ENCODE peak calls at places on chromosomes 2 and 18, in ten cellular contexts. G is BJ, L is neural crest cell, Y is AG10803, I is AG04450, R is cardiac muscle cell, C is keratinocyte, Z is IMR-90, K is A549, P is fibroblast of lung. B is an unnamed sample.

GRCh38 chr2:150878347-150878746 is 383.3 kb downstream of the RBM43 start:
- DNase-seq in G (no peak), L (no peak), Y (peak; percentile 37), I (no peak), R (no peak), C (no peak), Z (peak; percentile 52), K (peak; percentile 17), P (peak; percentile 47), B (no peak)

GRCh38 chr2:598043-598802 is 79.0 kb downstream of the TMEM18 start:
- DNase-seq in G (no peak), L (no peak), Y (no peak), I (no peak), R (peak; percentile 13), C (no peak), Z (no peak), K (no peak), P (no peak), B (no peak)

GRCh38 chr2:29238497-29238896 is 123.3 kb downstream of the CLIP4 start:
- DNase-seq in G (no peak), L (no peak), Y (peak; percentile 25), I (no peak), R (peak; percentile 35), C (no peak), Z (peak; percentile 17), K (peak; percentile 65), P (no peak), B (peak; percentile 95)

GRCh38 chr2:120472891-120473309 is 127.0 kb downstream of the INHBB start:
- DNase-seq in G (no peak), L (no peak), Y (peak; percentile 75), I (no peak), R (peak; percentile 28), C (peak; percentile 95), Z (no peak), K (no peak), P (no peak), B (peak; percentile 21)

GRCh38 chr18:48733854-48734253 is 195.0 kb downstream of the CTIF start:
- DNase-seq in G (no peak), L (no peak), Y (no peak), I (no peak), R (no peak), C (no peak), Z (no peak), K (no peak), P (no peak), B (peak; percentile 42)

GRCh38 chr2:14632133-14632936 is at the start of gene LRATD1:
- DNase-seq in G (no peak), L (peak; percentile 82), Y (peak; percentile 79), I (peak; percentile 38), R (peak; percentile 53), C (no peak), Z (peak; percentile 55), K (peak; percentile 53), P (peak; percentile 86), B (peak; percentile 94)

GRCh38 chr2:52874706-52875105 is 892.9 kb upstream of the CHAC2 start:
- DNase-seq in G (no peak), L (no peak), Y (no peak), I (no peak), R (no peak), C (no peak), Z (no peak), K (no peak), P (peak; percentile 55), B (no peak)

GRCh38 chr2:222448806-222449205 is 24.5 kb downstream of the SGPP2 start:
- DNase-seq in G (peak; percentile 59), L (no peak), Y (peak; percentile 96), I (peak; percentile 51), R (peak; percentile 96), C (no peak), Z (peak; percentile 44), K (no peak), P (peak; percentile 30), B (no peak)

GRCh38 chr2:80238692-80239469 is 65.7 kb downstream of the LRRTM1 start:
- DNase-seq in G (no peak), L (peak; percentile 51), Y (peak; percentile 43), I (peak; percentile 10), R (peak; percentile 6), C (no peak), Z (peak; percentile 42), K (peak; percentile 35), P (peak; percentile 3), B (peak; percentile 11)

GRCh38 chr18:11136241-11136640 is 13.1 kb downstream of the PIEZO2 start:
- DNase-seq in G (no peak), L (no peak), Y (no peak), I (no peak), R (peak; percentile 25), C (no peak), Z (peak; percentile 69), K (no peak), P (no peak), B (no peak)

GRCh38 chr2:28274911-28275685 is 117.6 kb upstream of the FOSL2 start:
- DNase-seq in G (peak; percentile 53), L (no peak), Y (peak; percentile 75), I (peak; percentile 81), R (peak; percentile 89), C (peak; percentile 62), Z (peak; percentile 98), K (peak; percentile 93), P (peak; percentile 97), B (peak; percentile 88)

GRCh38 chr2:158828378-158829136 is 33.4 kb downstream of the DAPL1 start:
- DNase-seq in G (no peak), L (no peak), Y (peak; percentile 73), I (no peak), R (peak; percentile 67), C (no peak), Z (peak; percentile 11), K (no peak), P (peak; percentile 77), B (no peak)

GRCh38 chr18:50051288-50051687 is 143.7 kb downstream of the MYO5B start:
- DNase-seq in G (no peak), L (no peak), Y (no peak), I (no peak), R (peak; percentile 27), C (no peak), Z (no peak), K (peak; percentile 13), P (no peak), B (no peak)

GRCh38 chr2:1705557-1706076 is 38.7 kb downstream of the PXDN start:
- DNase-seq in G (no peak), L (no peak), Y (no peak), I (no peak), R (no peak), C (no peak), Z (no peak), K (no peak), P (no peak), B (no peak)

GRCh38 chr2:168999668-169000213 is 31.4 kb downstream of the ABCB11 start:
- DNase-seq in G (no peak), L (no peak), Y (no peak), I (no peak), R (no peak), C (no peak), Z (no peak), K (no peak), P (peak; percentile 35), B (no peak)
- TF ChIP-seq CTCF in G (no peak), L (no peak), Y (no peak), I (no peak), R (no peak), C (no peak), Z (no peak), K (no peak), P (no peak), B (no peak)

DNA sequence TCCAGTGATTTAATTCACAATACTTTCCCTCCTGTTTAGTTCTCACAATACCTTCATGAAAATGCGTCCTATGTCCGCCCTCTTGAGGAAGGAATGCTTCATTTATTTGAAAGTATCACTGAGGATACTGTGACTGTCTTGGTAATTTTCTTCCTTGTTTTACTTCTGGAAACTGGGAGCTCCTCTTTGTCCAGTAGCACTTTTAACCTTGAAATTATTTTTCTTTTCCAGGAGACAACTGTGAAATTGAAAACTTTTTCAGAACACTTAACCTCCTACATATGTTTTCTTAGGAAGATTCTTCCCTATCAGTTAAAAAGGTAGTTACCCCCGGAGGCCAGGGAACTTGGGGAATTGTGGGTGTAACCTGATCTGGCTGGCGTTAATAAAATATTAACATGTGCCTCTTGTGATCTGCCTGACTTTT is 58.9 kb upstream of the STON1 start:
- DNase-seq in G (peak; percentile 41), L (peak; percentile 18), Y (peak; percentile 69), I (no peak), R (peak; percentile 86), C (peak; percentile 11), Z (peak; percentile 78), K (peak; percentile 79), P (peak; percentile 60), B (peak; percentile 56)
- TF ChIP-seq CTCF in G (peak; percentile 68), L (peak; percentile 85), Y (peak; percentile 75), I (peak; percentile 62), R (peak; percentile 52), C (peak; percentile 70), Z (peak; percentile 84), K (peak; percentile 95), P (peak; percentile 51), B (peak; percentile 73)

DNA sequence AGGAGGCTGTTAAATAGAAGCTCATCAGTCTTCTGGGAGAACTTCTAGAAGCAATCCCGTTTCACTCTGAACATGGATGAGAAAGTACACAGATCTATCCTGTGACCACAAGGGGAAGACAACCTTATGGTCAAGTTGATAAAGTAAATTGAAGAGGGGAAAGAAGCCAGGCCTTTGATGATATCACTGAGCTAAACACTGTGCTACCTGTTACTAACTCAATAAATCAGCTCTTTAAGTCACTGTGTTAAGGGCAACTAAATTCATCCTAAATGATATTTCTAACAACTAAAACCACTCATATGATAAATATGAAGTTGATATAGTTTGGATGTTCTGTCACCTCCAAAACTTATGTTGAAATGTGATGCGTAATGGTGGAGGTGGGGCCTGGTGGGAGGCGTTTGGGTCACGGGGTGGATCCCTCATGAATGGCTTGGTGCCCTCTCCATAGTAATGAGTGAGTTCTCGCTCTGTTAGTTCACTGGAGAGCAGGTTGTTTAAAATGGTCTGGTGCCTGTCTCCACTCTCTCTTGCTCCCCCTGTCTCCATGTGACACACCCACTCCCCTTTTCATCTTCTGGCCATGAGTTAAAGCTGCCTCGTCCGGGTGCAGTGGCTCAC is 23.6 kb downstream of the OLA1 start:
- DNase-seq in G (no peak), L (no peak), Y (no peak), I (no peak), R (no peak), C (no peak), Z (no peak), K (no peak), P (no peak), B (no peak)
- TF ChIP-seq CTCF in G (no peak), L (no peak), Y (no peak), I (no peak), R (no peak), C (no peak), Z (no peak), K (no peak), P (no peak), B (no peak)

DNA sequence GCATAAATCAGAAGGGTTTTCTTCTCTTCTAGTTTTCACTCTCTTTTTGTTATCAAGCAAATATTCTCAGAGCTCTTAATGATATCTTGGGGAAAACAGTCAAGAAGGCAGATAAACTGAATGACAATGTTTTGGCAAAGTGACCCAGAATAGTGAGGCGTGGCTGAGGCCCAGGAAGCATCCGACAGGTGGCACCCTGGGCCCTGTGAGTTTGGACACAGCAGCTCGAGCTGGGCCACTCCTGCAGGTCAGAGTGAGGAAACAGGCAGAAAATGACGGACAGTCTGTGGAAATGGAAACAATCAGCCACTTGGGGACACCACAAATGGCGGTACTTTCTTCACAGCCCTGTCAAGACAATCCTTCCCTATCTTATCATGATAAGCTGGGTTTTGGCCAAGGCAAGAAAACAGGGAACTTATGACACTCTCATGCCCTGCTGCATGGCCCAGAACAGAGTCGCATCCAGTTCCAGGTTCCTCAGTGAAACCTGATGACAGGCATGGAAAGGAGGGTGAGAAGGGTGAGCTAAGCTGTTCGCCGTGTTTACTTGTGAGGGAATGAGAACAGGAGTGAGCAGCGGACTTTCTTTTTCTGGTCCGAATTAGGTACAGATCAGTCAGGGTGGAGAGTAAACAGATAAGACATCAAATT is 32.1 kb downstream of the MRPL44 start:
- DNase-seq in G (no peak), L (no peak), Y (no peak), I (no peak), R (no peak), C (no peak), Z (no peak), K (peak; percentile 30), P (no peak), B (no peak)
- TF ChIP-seq CTCF in G (no peak), L (peak; percentile 14), Y (no peak), I (no peak), R (no peak), C (no peak), Z (no peak), K (no peak), P (no peak), B (no peak)

B was measured in osteoblast.